ENCODE peak calls at places on chromosomes 2 and 18, in four cellular contexts. W is Peyer's patch, S is A549, J is transverse colon. G is an unnamed sample.
A peak's percentile ranks its signal among the peaks of the same experiment; 100 is the strongest.

GRCh38 chr2:203662963-203663362 is 43.5 kb upstream of the CD28 start:
- DNase-seq in J (no peak), S (no peak), W (no peak), G (no peak)

GRCh38 chr18:26442139-26442538 is 106.2 kb downstream of the KCTD1 start:
- DNase-seq in J (no peak), S (no peak), W (no peak), G (no peak)

GRCh38 chr2:61549546-61549945 is 11.4 kb upstream of the XPO1 start:
- DNase-seq in J (no peak), S (no peak), W (no peak), G (no peak)

GRCh38 chr2:136917281-136917680 is 151.9 kb downstream of the THSD7B start:
- DNase-seq in J (no peak), W (no peak), S (no peak), G (no peak)

GRCh38 chr2:149645391-149645790 is 57.8 kb upstream of the MMADHC start:
- DNase-seq in J (no peak), W (no peak), S (no peak), G (no peak)

GRCh38 chr2:169397697-169398096 is 35.4 kb upstream of the LRP2 start:
- DNase-seq in S (peak; percentile 5), J (no peak), W (no peak), G (no peak)

GRCh38 chr2:8796878-8797550 is 40.4 kb downstream of the KIDINS220 start:
- DNase-seq in J (no peak), S (no peak), W (no peak), G (no peak)

GRCh38 chr2:50952596-50952995 is 79.3 kb downstream of the NRXN1 start:
- DNase-seq in J (no peak), W (no peak), S (no peak), G (peak; percentile 1)

GRCh38 chr2:49028101-49028500 is 126.2 kb downstream of the FSHR start:
- DNase-seq in J (no peak), W (no peak), S (no peak), G (no peak)

GRCh38 chr2:15802657-15803056 is 137.7 kb upstream of the MYCN start:
- DNase-seq in W (no peak), J (no peak), S (no peak), G (no peak)

GRCh38 chr18:26488417-26489009 is 59.8 kb downstream of the KCTD1 start:
- DNase-seq in J (no peak), S (no peak), W (no peak), G (no peak)

GRCh38 chr2:64958556-64958955 is 30.6 kb upstream of the SLC1A4 start:
- DNase-seq in W (no peak), J (no peak), S (no peak), G (no peak)

GRCh38 chr2:101622633-101623521 is 74.6 kb upstream of the MAP4K4 start:
- DNase-seq in S (no peak), J (no peak), W (no peak), G (no peak)

GRCh38 chr2:83342860-83343329 is 1116.2 kb downstream of the SUCLG1 start:
- DNase-seq in W (no peak), S (no peak), J (no peak), G (no peak)

GRCh38 chr18:21669736-21670135 is 34.8 kb downstream of the ABHD3 start:
- DNase-seq in W (peak; percentile 73), S (peak; percentile 40), J (peak; percentile 69), G (no peak)

GRCh38 chr2:178891265-178891958 is 84.2 kb upstream of the TTN start:
- DNase-seq in S (peak; percentile 64), J (peak; percentile 50), W (peak; percentile 85), G (peak; percentile 15)

GRCh38 chr2:71157124-71157802 is 26.8 kb downstream of the MPHOSPH10 start:
- DNase-seq in W (peak; percentile 77), S (peak; percentile 46), J (peak; percentile 59), G (peak; percentile 49)

GRCh38 chr2:224400886-224401632 is 848 bp downstream of the FAM124B start:
- DNase-seq in W (no peak), J (no peak), S (no peak), G (no peak)

GRCh38 chr2:224400174-224400810 is 1.6 kb downstream of the FAM124B start:
- DNase-seq in J (no peak), W (no peak), S (no peak), G (no peak)

GRCh38 chr2:224404766-224405165 is 2.9 kb upstream of the FAM124B start:
- DNase-seq in S (no peak), W (no peak), J (no peak), G (no peak)

GRCh38 chr2:224403657-224404056 is 1.8 kb upstream of the FAM124B start:
- DNase-seq in J (no peak), W (no peak), S (no peak), G (no peak)

DNA sequence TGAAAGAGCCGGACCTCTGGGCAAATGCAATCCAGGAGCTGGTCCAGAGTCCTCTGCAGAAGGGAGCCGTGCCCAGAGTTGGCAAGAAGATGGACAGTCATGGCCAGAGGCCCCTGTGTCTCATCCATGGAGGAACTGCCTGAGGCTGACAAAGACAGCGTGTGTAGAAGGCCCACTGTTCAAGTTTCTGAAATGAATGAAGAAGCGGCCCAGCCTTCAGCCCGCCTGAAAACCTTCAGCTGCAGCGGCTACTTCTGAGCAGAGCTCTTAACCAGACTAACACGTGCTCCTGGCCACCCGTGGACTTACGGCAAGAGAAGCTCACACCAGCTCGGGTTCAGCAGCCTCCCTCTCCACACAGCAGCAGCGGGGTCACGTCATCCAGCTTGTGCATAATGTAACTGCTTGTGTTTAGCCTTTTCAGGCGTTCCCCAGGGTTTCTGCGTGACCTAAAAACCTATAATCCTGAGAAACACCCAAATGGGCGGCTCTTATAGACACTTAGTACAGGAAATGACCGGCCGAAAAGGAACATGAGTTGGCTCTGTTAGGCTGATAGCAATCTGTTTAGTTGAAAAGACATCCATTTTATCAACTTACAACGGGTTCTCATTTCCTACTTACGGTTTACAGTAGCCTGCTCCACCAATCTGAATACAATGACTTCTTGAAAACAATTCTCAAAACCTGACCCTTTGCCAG is at the start of gene FAM124B:
- DNase-seq in J (peak; percentile 29), W (peak; percentile 70), S (no peak), G (no peak)
- TF ChIP-seq POLR2A in J (peak; percentile 17), W (no peak), S (no peak), G (no peak)

GRCh38 chr2:218858671-218859555 is 692 bp upstream of the WNT6 start:
- DNase-seq in S (no peak), W (no peak), J (no peak), G (no peak)

GRCh38 chr2:218859556-218859993 is at the start of gene WNT6:
- DNase-seq in S (no peak), W (no peak), J (no peak), G (no peak)

GRCh38 chr2:218861645-218862318 is 2.2 kb downstream of the WNT6 start:
- DNase-seq in J (no peak), W (no peak), S (no peak), G (no peak)

GRCh38 chr2:218859994-218860831 is 608 bp downstream of the WNT6 start:
- DNase-seq in S (no peak), J (no peak), W (no peak), G (no peak)

DNA sequence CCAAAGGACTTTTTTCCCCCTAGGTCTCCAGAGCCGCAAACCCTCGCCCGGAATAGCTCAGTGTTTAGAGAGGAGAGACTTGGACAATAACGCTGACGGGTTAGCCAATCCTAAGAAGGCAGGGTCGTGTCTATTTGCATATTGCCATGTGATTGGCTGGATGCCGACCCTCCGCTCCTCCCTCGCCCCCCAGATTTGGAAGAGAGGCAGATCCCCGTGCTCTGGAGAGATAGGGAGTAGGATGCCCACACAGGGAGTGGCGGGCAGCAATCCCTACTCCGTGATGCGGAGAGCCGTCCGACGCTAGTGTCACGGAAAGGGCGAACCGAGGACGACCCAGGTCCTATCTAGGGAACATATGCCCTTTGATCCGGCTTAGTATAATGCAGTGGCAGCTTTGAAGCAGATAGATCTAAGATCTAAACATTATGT is 1.4 kb downstream of the WNT6 start:
- DNase-seq in S (no peak), W (peak; percentile 61), J (peak; percentile 34), G (no peak)
- TF ChIP-seq POLR2A in S (no peak), W (no peak), J (no peak), G (no peak)

GRCh38 chr2:233424028-233424951 is 70.0 kb downstream of the DGKD start:
- DNase-seq in J (peak; percentile 74), S (peak; percentile 66), W (peak; percentile 79), G (no peak)
- TF ChIP-seq POLR2A in J (peak; percentile 53), S (no peak), W (peak; percentile 75), G (no peak)

DNA sequence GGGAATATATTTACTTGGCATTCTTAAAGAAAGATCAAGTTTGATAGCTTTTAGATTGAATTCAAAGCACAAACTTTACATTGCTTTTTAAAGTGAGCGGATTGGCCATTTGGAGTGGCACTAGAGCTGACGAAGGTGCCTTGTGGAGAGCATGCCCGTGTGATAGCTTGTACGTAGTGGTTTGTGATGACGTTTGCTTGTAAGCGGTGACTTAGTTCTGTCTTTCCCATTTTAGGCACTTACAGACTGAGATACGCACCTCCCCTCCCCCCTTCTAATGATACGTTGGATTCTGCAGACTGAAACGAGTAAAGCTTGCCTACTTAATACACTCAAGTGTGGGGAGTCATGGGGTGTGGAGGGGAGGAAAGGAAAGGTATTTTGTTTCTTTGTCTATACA is 53.5 kb downstream of the ZCCHC2 start:
- DNase-seq in J (no peak), S (no peak), W (no peak), G (no peak)
- TF ChIP-seq POLR2A in J (no peak), S (no peak), W (no peak), G (no peak)

GRCh38 chr2:121579326-121579725 is 48.6 kb downstream of the RNU4ATAC start:
- DNase-seq in W (no peak), S (no peak), J (no peak), G (no peak)
- TF ChIP-seq POLR2A in W (no peak), S (no peak), J (no peak), G (no peak)

DNA sequence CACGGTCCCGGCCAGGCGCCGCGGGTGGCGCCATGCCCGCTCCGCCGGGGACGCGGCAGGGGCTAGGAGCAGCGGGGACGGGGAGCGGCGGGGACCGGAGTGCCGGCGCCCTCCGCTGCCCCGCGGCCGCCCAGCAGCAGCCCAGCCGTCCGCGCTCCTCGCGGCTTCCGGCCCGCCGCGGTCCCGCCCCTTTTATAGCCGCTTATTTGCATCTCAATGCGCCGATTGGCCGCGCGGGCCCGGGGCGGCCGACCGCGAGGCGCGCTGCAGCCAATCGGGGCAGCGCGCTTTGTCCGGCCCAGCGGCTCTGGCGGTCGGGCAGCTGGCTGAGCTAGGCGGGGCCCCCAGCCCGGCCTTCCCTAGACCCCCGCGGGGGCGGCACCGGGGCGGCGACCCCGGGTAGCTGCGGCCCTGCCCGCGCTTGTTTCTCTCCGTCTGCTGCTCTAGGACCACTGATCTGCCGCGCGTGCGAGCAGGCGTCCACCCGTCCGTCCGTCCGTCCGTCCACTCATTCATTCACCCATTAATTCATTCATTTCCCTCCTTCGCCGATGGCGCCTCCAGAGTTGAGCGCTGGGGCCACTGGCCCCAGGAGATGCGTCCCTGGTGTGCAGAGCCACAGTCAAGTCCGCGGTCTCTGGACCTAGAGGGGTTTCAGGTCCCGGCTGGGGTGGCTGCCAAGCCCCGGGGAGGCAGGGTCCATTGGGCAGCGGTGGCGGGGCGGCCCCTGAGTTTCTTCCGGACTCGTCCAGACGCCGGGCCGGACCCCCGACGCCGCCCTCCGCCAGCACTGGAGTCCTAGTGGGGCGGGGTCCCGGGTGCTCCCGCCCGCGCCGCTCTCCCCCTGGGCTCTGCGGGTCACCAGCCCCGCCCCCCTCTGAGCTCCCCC is at the start of gene HES6:
- DNase-seq in S (peak; percentile 88), J (peak; percentile 91), W (peak; percentile 95), G (peak; percentile 97)
- TF ChIP-seq POLR2A in S (peak; percentile 99), J (no peak), W (peak; percentile 25), G (peak; percentile 97)